ENCODE peak calls at places on chromosome 1, in nine cellular contexts. T is D341Med; G is CD4-positive, alpha-beta memory T cell; C is kidney tubule cell; N is activated naive CD4-positive, alpha-beta T cell; M is K562; A is COR-L47; R is lower lobe of right lung; W is activated CD8-positive, alpha-beta memory T cell treated with anti-CD3 and anti-CD28 coated beads for 1 hour. X is an unnamed sample.

GRCh38 chr1:224867715-224868114 is 61.8 kb upstream of the DNAH14 start:
- DNase-seq in N (no peak), W (no peak), C (peak; percentile 40), A (no peak), G (no peak), M (no peak), R (no peak), T (no peak), X (no peak)

GRCh38 chr1:2046225-2046917 is 3.8 kb upstream of the PRKCZ start:
- DNase-seq in A (no peak), R (peak; percentile 86), T (peak; percentile 71), N (no peak), C (peak; percentile 79), G (peak; percentile 23), M (peak; percentile 88), W (no peak), X (peak; percentile 78)

GRCh38 chr1:15757575-15758401 is 807 bp upstream of the FBLIM1 start:
- DNase-seq in W (no peak), A (no peak), N (no peak), R (no peak), C (no peak), T (no peak), M (no peak), G (no peak), X (peak; percentile 75)

GRCh38 chr1:198265073-198265661 is 108.4 kb downstream of the NEK7 start:
- DNase-seq in G (no peak), T (no peak), A (no peak), M (peak; percentile 33), W (no peak), N (no peak), R (no peak), C (no peak), X (no peak)

GRCh38 chr1:237183963-237184540 is 142.1 kb downstream of the RYR2 start:
- DNase-seq in A (no peak), G (no peak), M (no peak), C (no peak), W (no peak), R (no peak), N (no peak), T (no peak), X (no peak)

GRCh38 chr1:17055801-17056200 is 2.0 kb upstream of the SDHB start:
- DNase-seq in M (no peak), A (no peak), C (no peak), W (no peak), R (no peak), N (no peak), G (no peak), T (no peak), X (no peak)

GRCh38 chr1:87712261-87712674 is 383.6 kb downstream of the LMO4 start:
- DNase-seq in C (peak; percentile 86), A (no peak), T (no peak), M (no peak), R (no peak), W (no peak), G (no peak), N (no peak), X (no peak)

GRCh38 chr1:209882942-209883340 is 55.1 kb upstream of the SYT14 start:
- DNase-seq in A (no peak), T (no peak), R (no peak), G (no peak), M (no peak), C (no peak), N (no peak), W (no peak), X (no peak)

GRCh38 chr1:115865704-115866380 is 24.9 kb upstream of the NHLH2 start:
- DNase-seq in R (no peak), W (no peak), G (no peak), T (no peak), A (no peak), N (no peak), C (no peak), M (no peak), X (no peak)

GRCh38 chr1:183600136-183600535 is 9.9 kb upstream of the NCF2 start:
- DNase-seq in T (no peak), N (no peak), G (no peak), R (no peak), A (no peak), C (peak; percentile 71), M (no peak), W (no peak), X (no peak)

GRCh38 chr1:93614550-93615200 is 67.0 kb downstream of the BCAR3 start:
- DNase-seq in M (no peak), N (no peak), G (no peak), T (no peak), C (no peak), W (no peak), R (no peak), A (peak; percentile 18), X (no peak)

GRCh38 chr1:17304155-17304826 is 3.7 kb upstream of the PADI4 start:
- DNase-seq in G (no peak), M (no peak), R (no peak), C (no peak), A (no peak), T (no peak), N (no peak), W (no peak), X (no peak)

GRCh38 chr1:25729774-25730173 is 70.2 kb upstream of the SELENON start:
- DNase-seq in G (no peak), R (no peak), N (no peak), W (no peak), M (no peak), T (no peak), A (peak; percentile 21), C (no peak), X (no peak)

GRCh38 chr1:114083186-114083585 is 70.5 kb downstream of the SYT6 start:
- DNase-seq in R (no peak), T (no peak), M (no peak), C (peak; percentile 11), G (no peak), A (no peak), W (no peak), N (no peak), X (no peak)

GRCh38 chr1:1360511-1361169 is 2.3 kb upstream of the MXRA8 start:
- DNase-seq in W (no peak), G (no peak), A (no peak), R (no peak), M (no peak), N (no peak), C (peak; percentile 94), T (no peak), X (peak; percentile 71)

GRCh38 chr1:204975568-204976235 is 67.3 kb upstream of the CNTN2 start:
- DNase-seq in W (no peak), N (peak; percentile 15), R (no peak), C (peak; percentile 47), M (peak; percentile 82), T (peak; percentile 92), A (peak; percentile 5), G (peak; percentile 47), X (peak; percentile 49)

GRCh38 chr1:20551945-20552727 is at the start of gene FAM43B:
- DNase-seq in R (no peak), C (peak; percentile 14), W (no peak), G (no peak), A (peak; percentile 15), N (no peak), T (peak; percentile 63), M (peak; percentile 57), X (no peak)

GRCh38 chr1:184118051-184118450 is 66.5 kb downstream of the TSEN15 start:
- DNase-seq in W (no peak), G (no peak), A (no peak), T (no peak), M (no peak), N (no peak), R (no peak), C (peak; percentile 84), X (no peak)

X was measured in upper lobe of left lung.